ENCODE peak calls at places on chromosomes 16 and 17, in ten cellular contexts. E is upper lobe of right lung; U is psoas muscle; Z is left ventricle myocardium inferior; K is DMS53; F is DMS 273 treated with DMSO at 0.1 percent for 48 hours; H is nucleus accumbens; B is activated CD4-positive, alpha-beta T cell treated with anti-CD3 and anti-CD28 coated beads for 48 hours; J is naive thymus-derived CD8-positive, alpha-beta T cell; Q is AML-193. V is an unnamed sample.

GRCh38 chr17:17567114-17567513 is 24.4 kb downstream of the PEMT start:
- DNase-seq in E (no peak), U (peak), Z (peak), K (no peak), F (no peak), H (no peak), B (no peak), J (no peak), Q (no peak), V (no peak)

GRCh38 chr17:32954477-32954876 is 26.5 kb downstream of the TMEM98 start:
- DNase-seq in E (no peak), U (no peak), Z (no peak), K (no peak), F (no peak), H (no peak), B (no peak), J (no peak), Q (no peak), V (no peak)

GRCh38 chr17:50125420-50125997 is 4.5 kb downstream of the SAMD14 start:
- DNase-seq in E (no peak), U (no peak), Z (no peak), K (no peak), F (no peak), H (no peak), B (no peak), J (no peak), Q (no peak), V (no peak)

GRCh38 chr17:83200746-83201145 is 121.3 kb downstream of the METRNL start:
- DNase-seq in E (peak), U (peak), Z (peak), K (no peak), F (no peak), H (no peak), B (no peak), J (peak), Q (no peak), V (no peak)

GRCh38 chr16:70553645-70554044 is 30.0 kb downstream of the SF3B3 start:
- DNase-seq in E (no peak), U (no peak), Z (no peak), K (no peak), F (no peak), H (no peak), B (no peak), J (no peak), Q (no peak), V (no peak)

GRCh38 chr17:76683921-76684745 is 26.6 kb downstream of the MXRA7 start:
- DNase-seq in E (no peak), U (no peak), Z (no peak), K (no peak), F (no peak), H (no peak), B (no peak), J (no peak), Q (no peak), V (peak)

GRCh38 chr16:74745926-74746325 is 28.7 kb downstream of the FA2H start:
- DNase-seq in E (no peak), U (no peak), Z (no peak), K (no peak), F (no peak), H (no peak), B (no peak), J (no peak), Q (no peak), V (no peak)

GRCh38 chr16:18958621-18959578 is 24.8 kb upstream of the TMC7 start:
- DNase-seq in E (no peak), U (no peak), Z (no peak), K (no peak), F (no peak), H (no peak), B (no peak), J (no peak), Q (no peak), V (no peak)

GRCh38 chr17:19343671-19344151 is 18.8 kb downstream of the B9D1 start:
- DNase-seq in E (peak), U (peak), Z (no peak), K (no peak), F (no peak), H (no peak), B (no peak), J (peak), Q (no peak), V (no peak)

GRCh38 chr17:50184611-50185398 is 16.6 kb downstream of the COL1A1 start:
- DNase-seq in E (peak), U (peak), Z (peak), K (no peak), F (no peak), H (no peak), B (no peak), J (no peak), Q (peak), V (no peak)

GRCh38 chr17:13031718-13032350 is 14.0 kb upstream of the ELAC2 start:
- DNase-seq in E (no peak), U (peak), Z (peak), K (peak), F (no peak), H (no peak), B (peak), J (peak), Q (peak), V (peak)

V was measured in RPMI8226.